ENCODE peak calls at places on chromosome 14, in six cellular contexts. D is CD8-positive, alpha-beta memory T cell; M is activated CD8-positive, alpha-beta memory T cell treated with anti-CD3 and anti-CD28 coated beads, Interleukin-2, amount 10 ng/mL, durations not matched to agents 7 days and 5 days; Q is Daoy; E is GM12864; N is stimulated activated CD8-positive, alpha-beta memory T cell treated with anti-CD3 and anti-CD28 coated beads, Interleukin-4, amount 100 ng/mL, for 1 hour. J is an unnamed sample.

GRCh38 chr14:75200451-75200850 is 24.0 kb upstream of the TMED10 start:
- DNase-seq in D (no peak), M (no peak), Q (no peak), E (no peak), N (no peak), J (no peak)

GRCh38 chr14:104926619-104927431 is 2.1 kb downstream of the PLD4 start:
- DNase-seq in D (no peak), M (no peak), Q (no peak), E (peak; percentile 94), N (no peak), J (no peak)

GRCh38 chr14:53701108-53701875 is 255.3 kb downstream of the BMP4 start:
- DNase-seq in D (no peak), M (no peak), Q (no peak), E (no peak), N (no peak), J (no peak)

GRCh38 chr14:70257526-70257925 is 68.8 kb upstream of the SLC8A3 start:
- DNase-seq in D (no peak), M (peak; percentile 46), Q (peak; percentile 10), E (no peak), N (no peak), J (no peak)

GRCh38 chr14:90453401-90453951 is 56.6 kb downstream of the CALM1 start:
- DNase-seq in D (no peak), M (no peak), Q (no peak), E (no peak), N (no peak), J (no peak)

GRCh38 chr14:63204407-63205280 is at the start of gene RHOJ:
- DNase-seq in D (no peak), M (no peak), Q (peak; percentile 61), E (no peak), N (no peak), J (peak; percentile 51)

GRCh38 chr14:36950812-36951211 is 221.6 kb downstream of the SLC25A21 start:
- DNase-seq in D (no peak), M (no peak), Q (no peak), E (no peak), N (no peak), J (no peak)

GRCh38 chr14:52054678-52055077 is 14.2 kb downstream of the NID2 start:
- DNase-seq in D (no peak), M (no peak), Q (no peak), E (no peak), N (no peak), J (no peak)

GRCh38 chr14:90553298-90553920 is 156.6 kb downstream of the CALM1 start:
- DNase-seq in D (peak; percentile 4), M (no peak), Q (no peak), E (no peak), N (no peak), J (no peak)

GRCh38 chr14:97166497-97166896 is 369.3 kb downstream of the VRK1 start:
- DNase-seq in D (no peak), M (no peak), Q (peak; percentile 72), E (no peak), N (no peak), J (no peak)